ENCODE peak calls at places on chromosomes 4 and X, in ten cellular contexts. S is GM10248; G is foreskin keratinocyte; Z is H1; C is activated CD8-positive, alpha-beta T cell treated with anti-CD3 and anti-CD28 coated beads for 36 hours; X is fibroblast of pulmonary artery; D is heart right ventricle; O is AG10803; F is left lung; Q is astrocyte of the spinal cord. L is an unnamed sample.

GRCh38 chr4:169116270-169116901 is 106.3 kb upstream of the CBR4 start:
- DNase-seq in S (no peak), G (peak; percentile 79), Z (no peak), C (no peak), X (peak; percentile 51), D (no peak), O (no peak), F (no peak), Q (peak; percentile 27), L (no peak)

GRCh38 chrX:134244043-134244442 is 7.1 kb downstream of the CCDC160 start:
- DNase-seq in S (no peak), G (peak; percentile 17), Z (no peak), C (no peak), X (peak; percentile 5), D (no peak), O (no peak), F (no peak), Q (peak; percentile 50), L (no peak)

GRCh38 chr4:159035570-159035969 is 67.3 kb upstream of the RAPGEF2 start:
- DNase-seq in S (no peak), G (no peak), Z (no peak), C (no peak), X (no peak), D (no peak), O (no peak), F (no peak), Q (no peak), L (no peak)

GRCh38 chrX:413322-414201 is 26.9 kb upstream of the PPP2R3B start:
- DNase-seq in S (no peak), G (no peak), Z (peak; percentile 73), C (no peak), X (peak; percentile 30), D (peak; percentile 68), O (peak; percentile 25), F (no peak), Q (peak; percentile 50), L (no peak)

GRCh38 chr4:73730292-73730691 is 10.1 kb upstream of the CXCL8 start:
- DNase-seq in S (no peak), G (no peak), Z (no peak), C (no peak), X (no peak), D (no peak), O (peak; percentile 48), F (no peak), Q (peak; percentile 29), L (no peak)

GRCh38 chrX:154464806-154465365 is 6.8 kb downstream of the PLXNA3 start:
- DNase-seq in S (no peak), G (no peak), Z (no peak), C (no peak), X (no peak), D (no peak), O (no peak), F (no peak), Q (no peak), L (no peak)

GRCh38 chr4:15495621-15496020 is 25.9 kb downstream of the CC2D2A start:
- DNase-seq in S (no peak), G (peak; percentile 7), Z (no peak), C (no peak), X (no peak), D (no peak), O (no peak), F (no peak), Q (no peak), L (no peak)

GRCh38 chrX:140709421-140709846 is at the start of gene LINC00632:
- DNase-seq in S (no peak), G (no peak), Z (no peak), C (no peak), X (no peak), D (no peak), O (no peak), F (no peak), Q (no peak), L (no peak)

GRCh38 chr4:123597586-123597985 is 201.0 kb downstream of the SPRY1 start:
- DNase-seq in S (no peak), G (peak; percentile 85), Z (no peak), C (no peak), X (peak; percentile 78), D (no peak), O (peak; percentile 73), F (no peak), Q (peak; percentile 53), L (no peak)
- TF ChIP-seq CTCF in S (no peak), G (no peak), Z (no peak), C (no peak), X (no peak), D (no peak), O (no peak), F (no peak), Q (no peak), L (no peak)

DNA sequence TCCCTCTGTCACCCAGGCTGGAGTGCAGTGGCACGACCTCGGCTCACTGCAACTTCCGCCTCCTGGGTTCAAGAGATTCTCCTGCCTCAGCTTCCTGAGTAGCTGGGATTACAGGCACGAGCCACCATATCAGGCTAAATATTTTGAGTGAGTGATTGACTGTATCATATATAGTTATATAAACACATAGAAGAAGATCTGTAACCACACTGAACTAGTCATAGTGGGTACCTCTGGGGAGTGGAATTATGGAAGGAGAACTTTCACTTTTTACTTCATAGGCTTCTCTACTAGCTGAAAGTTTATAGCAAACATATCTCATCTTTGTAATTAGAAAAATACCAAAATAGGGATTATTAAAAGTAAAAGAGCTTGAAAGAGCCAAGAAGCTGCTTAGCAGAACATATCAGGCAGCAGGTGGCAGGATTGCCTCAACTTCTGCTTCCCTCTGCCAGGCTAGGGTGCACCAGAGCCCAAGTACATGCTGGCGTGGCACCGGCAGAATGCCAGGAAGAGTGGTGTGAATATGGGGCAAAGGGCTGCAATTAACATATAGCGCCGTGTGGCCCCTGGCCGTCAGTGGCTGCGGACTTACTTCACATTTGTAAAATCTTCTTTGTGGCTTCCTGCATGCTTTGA is 39.5 kb upstream of the CD40LG start:
- DNase-seq in S (peak; percentile 22), G (peak; percentile 6), Z (peak; percentile 42), C (peak; percentile 66), X (peak; percentile 29), D (peak; percentile 8), O (peak; percentile 15), F (peak; percentile 43), Q (peak; percentile 12), L (no peak)
- TF ChIP-seq CTCF in S (peak; percentile 17), G (peak; percentile 41), Z (peak; percentile 34), C (peak; percentile 40), X (peak; percentile 24), D (peak; percentile 7), O (peak; percentile 31), F (no peak), Q (peak; percentile 23), L (peak; percentile 31)

DNA sequence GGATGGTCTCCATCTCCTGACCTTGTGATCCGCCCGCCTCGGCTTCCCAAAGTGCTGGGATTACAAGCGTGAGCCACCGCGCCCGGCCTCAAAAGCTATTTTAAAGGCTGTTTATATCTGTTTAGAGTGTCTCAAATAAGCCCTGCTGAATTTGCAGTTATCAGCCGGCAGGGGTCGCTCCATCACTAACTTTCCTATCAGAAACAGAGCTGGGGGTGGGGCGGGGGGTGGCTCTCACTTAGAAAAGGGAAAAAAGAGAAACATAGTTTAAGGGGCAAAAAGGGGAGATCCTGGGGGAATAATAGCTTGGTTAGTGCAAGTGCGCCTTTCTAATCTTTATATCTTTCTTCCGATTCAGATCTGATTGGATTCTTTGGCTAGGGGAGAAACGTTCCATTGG is 450.7 kb downstream of the UBE2NL start:
- DNase-seq in S (no peak), G (no peak), Z (peak; percentile 44), C (no peak), X (no peak), D (no peak), O (no peak), F (no peak), Q (no peak), L (no peak)
- TF ChIP-seq CTCF in S (no peak), G (no peak), Z (no peak), C (no peak), X (no peak), D (no peak), O (no peak), F (no peak), Q (no peak), L (no peak)

DNA sequence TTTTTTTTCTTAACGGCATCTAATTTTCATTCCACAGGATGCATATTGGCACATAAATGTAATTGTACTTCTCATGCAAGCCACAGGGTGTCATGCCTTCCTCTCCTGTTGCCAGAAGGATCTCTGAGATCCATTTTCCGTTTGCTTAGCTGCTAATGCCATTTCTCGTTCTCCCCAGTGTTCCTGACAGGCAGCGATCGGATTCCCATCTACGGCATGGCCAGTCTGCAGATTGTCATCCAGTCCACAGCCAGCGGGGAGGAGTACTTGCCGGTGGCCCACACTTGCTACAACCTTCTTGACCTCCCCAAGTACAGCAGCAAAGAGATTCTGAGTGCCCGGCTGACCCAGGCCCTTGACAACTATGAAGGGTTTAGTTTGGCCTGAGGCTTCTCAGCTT is 8.9 kb upstream of the NAP1L5 start:
- DNase-seq in S (no peak), G (no peak), Z (no peak), C (no peak), X (peak; percentile 80), D (no peak), O (peak; percentile 76), F (no peak), Q (peak; percentile 71), L (no peak)
- TF ChIP-seq CTCF in S (no peak), G (peak; percentile 53), Z (no peak), C (no peak), X (peak; percentile 70), D (peak; percentile 57), O (peak; percentile 80), F (no peak), Q (peak; percentile 63), L (peak; percentile 77)